ENCODE peak calls at places on chromosomes 16 and 17, in seven cellular contexts. Z, T, V, W, D, G and R are unnamed samples.

GRCh38 chr17:2331303-2331702 is 5.0 kb downstream of the TSR1 start:
- DNase-seq in G (no peak), V (no peak), D (no peak), Z (no peak), T (no peak), W (no peak), R (no peak)

GRCh38 chr16:70250748-70251650 is 741 bp downstream of the EXOSC6 start:
- DNase-seq in W (no peak), Z (peak; percentile 71), T (peak; percentile 69), V (peak; percentile 31), G (peak; percentile 65), D (peak; percentile 48), R (peak; percentile 12)

GRCh38 chr17:28912281-28912937 is 9.5 kb upstream of the DHRS13 start:
- DNase-seq in V (no peak), T (no peak), W (no peak), D (no peak), G (peak; percentile 75), Z (no peak), R (no peak)

GRCh38 chr17:1715803-1716075 is 5.6 kb upstream of the TLCD2 start:
- DNase-seq in W (no peak), V (no peak), G (no peak), Z (peak; percentile 25), D (no peak), T (no peak), R (no peak)

GRCh38 chr17:47791025-47791424 is 30.6 kb downstream of the OSBPL7 start:
- DNase-seq in Z (no peak), D (no peak), V (no peak), G (no peak), T (no peak), W (no peak), R (no peak)

GRCh38 chr17:6070895-6071511 is 824 bp downstream of the WSCD1 start:
- DNase-seq in W (no peak), D (no peak), Z (peak; percentile 24), T (peak; percentile 64), V (no peak), G (peak; percentile 38), R (no peak)

GRCh38 chr17:51056813-51057510 is 63.7 kb downstream of the SPAG9 start:
- DNase-seq in Z (peak; percentile 83), W (no peak), D (peak; percentile 94), G (no peak), V (peak; percentile 76), T (peak; percentile 56), R (peak; percentile 35)

GRCh38 chr17:63963123-63963522 is 9.6 kb downstream of the SCN4A start:
- DNase-seq in W (no peak), G (no peak), T (no peak), D (no peak), V (no peak), Z (no peak), R (no peak)

GRCh38 chr16:13421726-13422125 is 498.2 kb upstream of the ERCC4 start:
- DNase-seq in Z (no peak), D (no peak), V (no peak), W (no peak), T (no peak), G (no peak), R (no peak)

GRCh38 chr16:10827691-10828341 is 9.2 kb upstream of the TVP23A start:
- DNase-seq in G (peak; percentile 35), W (no peak), D (peak; percentile 96), T (no peak), V (peak; percentile 52), Z (peak; percentile 93), R (no peak)

GRCh38 chr17:34076743-34077631 is 178.1 kb upstream of the CCL2 start:
- DNase-seq in D (no peak), T (no peak), V (no peak), W (no peak), Z (no peak), G (no peak), R (no peak)

GRCh38 chr16:49651980-49652379 is 203.9 kb downstream of the ZNF423 start:
- DNase-seq in T (no peak), V (no peak), W (no peak), Z (no peak), G (no peak), D (no peak), R (no peak)

GRCh38 chr17:55441544-55441943 is 19.9 kb upstream of the MMD start:
- DNase-seq in G (no peak), W (no peak), Z (no peak), V (no peak), D (no peak), T (no peak), R (no peak)

GRCh38 chr16:637081-638018 is 1.2 kb upstream of the METTL26 start:
- DNase-seq in G (peak; percentile 93), D (peak; percentile 88), Z (peak; percentile 100), W (peak; percentile 81), V (no peak), T (peak; percentile 93), R (peak; percentile 76)

GRCh38 chr17:56325561-56325960 is 172.3 kb downstream of the ANKFN1 start:
- DNase-seq in G (no peak), D (no peak), T (no peak), Z (no peak), W (no peak), V (no peak), R (no peak)

GRCh38 chr16:56858375-56858774 is 6.6 kb upstream of the SLC12A3 start:
- DNase-seq in V (no peak), T (no peak), Z (no peak), G (peak; percentile 37), D (no peak), W (no peak), R (no peak)